ENCODE peak calls at places on chromosomes 11 and 22, in four cellular contexts. U is WERI-Rb-1, F is colonic mucosa, M is nephron progenitor cell. J is an unnamed sample.

GRCh38 chr22:46970411-46971123 is 208.1 kb downstream of the TBC1D22A start:
- DNase-seq in F (no peak), M (no peak), U (no peak), J (no peak)

GRCh38 chr11:73866586-73866996 is 10.1 kb downstream of the COA4 start:
- DNase-seq in F (no peak), U (peak), M (no peak), J (no peak)

GRCh38 chr11:10688401-10688800 is 5.2 kb downstream of the IRAG1 start:
- DNase-seq in F (no peak), M (no peak), U (peak), J (peak)

GRCh38 chr22:45836418-45836817 is 140.5 kb downstream of the WNT7B start:
- DNase-seq in U (no peak), F (no peak), M (no peak), J (no peak)

GRCh38 chr22:26143801-26144325 is 25.4 kb upstream of the SEZ6L start:
- DNase-seq in M (no peak), U (peak), F (no peak), J (no peak)

GRCh38 chr11:132062031-132062430 is 691.6 kb downstream of the NTM start:
- DNase-seq in F (no peak), M (no peak), U (no peak), J (no peak)

GRCh38 chr11:46335858-46336600 is 11.2 kb upstream of the DGKZ start:
- DNase-seq in U (no peak), M (no peak), F (no peak), J (no peak)

GRCh38 chr11:68450711-68451110 is 9.8 kb upstream of the PPP6R3 start:
- DNase-seq in M (no peak), F (no peak), U (no peak), J (no peak)

GRCh38 chr11:1193326-1194230 is 29.3 kb upstream of the MUC5B start:
- DNase-seq in F (no peak), U (no peak), M (no peak), J (no peak)

GRCh38 chr22:48952256-48953102 is 875.2 kb downstream of the BRD1 start:
- DNase-seq in M (no peak), F (peak), U (no peak), J (no peak)

GRCh38 chr11:103907548-103908455 is 128.6 kb upstream of the DDI1 start:
- DNase-seq in U (no peak), F (no peak), M (no peak), J (no peak)

GRCh38 chr22:36213596-36213995 is 12.0 kb upstream of the APOL4 start:
- DNase-seq in F (no peak), U (no peak), M (no peak), J (no peak)

GRCh38 chr11:60594998-60595637 is 79.9 kb downstream of the MS4A13 start:
- DNase-seq in M (no peak), F (no peak), U (peak), J (no peak)

GRCh38 chr11:115255006-115255762 is 249.0 kb downstream of the CADM1 start:
- DNase-seq in F (no peak), M (no peak), U (no peak), J (no peak)

GRCh38 chr11:46361283-46362145 is 14.3 kb downstream of the DGKZ start:
- DNase-seq in F (no peak), U (peak), M (peak), J (no peak)

GRCh38 chr11:399731-400211 is 5.8 kb downstream of the PKP3 start:
- DNase-seq in F (no peak), M (no peak), U (no peak), J (no peak)

GRCh38 chr11:22703040-22703439 is 36.6 kb downstream of the GAS2 start:
- DNase-seq in M (peak), U (no peak), F (peak), J (peak)

GRCh38 chr11:131511794-131512193 is 141.4 kb downstream of the NTM start:
- DNase-seq in M (peak), F (peak), U (peak), J (no peak)

GRCh38 chr11:79950172-79950571 is 509.3 kb upstream of the TENM4 start:
- DNase-seq in M (no peak), U (no peak), F (no peak), J (no peak)

GRCh38 chr11:11263238-11264030 is 89.6 kb downstream of the CSNK2A3 start:
- DNase-seq in U (no peak), F (no peak), M (peak), J (no peak)

DNA sequence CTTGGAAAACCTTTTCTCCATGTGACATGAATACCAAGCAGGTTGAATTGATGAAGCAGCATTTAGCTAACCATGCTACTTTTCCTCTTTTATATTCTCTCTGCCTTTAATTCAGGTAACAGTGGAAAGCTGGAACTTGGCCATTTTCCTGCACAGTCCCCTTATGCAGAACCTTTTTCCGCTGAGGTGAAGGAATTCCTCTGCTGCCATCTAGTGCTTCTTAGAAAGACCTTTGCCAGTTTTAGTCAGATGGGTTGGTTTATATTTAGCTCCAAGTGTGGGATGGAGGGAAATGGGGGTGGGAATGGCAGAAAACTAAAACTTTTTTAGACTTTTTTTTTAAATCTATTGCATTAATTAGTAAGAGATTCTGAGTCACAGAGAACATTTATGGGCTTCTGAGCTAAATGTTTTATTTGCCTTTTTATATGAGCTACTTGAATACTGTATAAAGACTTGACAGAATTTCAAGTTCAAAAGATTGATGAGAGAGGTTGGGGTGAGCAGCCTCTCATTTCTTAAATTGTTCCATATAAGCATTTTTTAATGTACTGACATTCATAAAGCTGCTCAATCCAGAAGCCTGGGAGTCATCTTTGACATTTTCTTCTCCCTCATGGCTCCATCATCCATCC is 153.9 kb upstream of the ZC3H12C start:
- DNase-seq in M (peak), F (peak), U (peak), J (peak)
- TF ChIP-seq CTCF in M (peak), F (peak), U (peak), J (peak)

GRCh38 chr11:123235117-123235686 is 40.2 kb upstream of the CLMP start:
- DNase-seq in M (peak), U (peak), F (peak), J (peak)
- TF ChIP-seq CTCF in M (peak), U (peak), F (peak), J (peak)

GRCh38 chr11:8871283-8871775 is 39.7 kb upstream of the AKIP1 start:
- DNase-seq in U (peak), F (peak), M (peak), J (peak)
- TF ChIP-seq CTCF in U (no peak), F (no peak), M (no peak), J (no peak)

DNA sequence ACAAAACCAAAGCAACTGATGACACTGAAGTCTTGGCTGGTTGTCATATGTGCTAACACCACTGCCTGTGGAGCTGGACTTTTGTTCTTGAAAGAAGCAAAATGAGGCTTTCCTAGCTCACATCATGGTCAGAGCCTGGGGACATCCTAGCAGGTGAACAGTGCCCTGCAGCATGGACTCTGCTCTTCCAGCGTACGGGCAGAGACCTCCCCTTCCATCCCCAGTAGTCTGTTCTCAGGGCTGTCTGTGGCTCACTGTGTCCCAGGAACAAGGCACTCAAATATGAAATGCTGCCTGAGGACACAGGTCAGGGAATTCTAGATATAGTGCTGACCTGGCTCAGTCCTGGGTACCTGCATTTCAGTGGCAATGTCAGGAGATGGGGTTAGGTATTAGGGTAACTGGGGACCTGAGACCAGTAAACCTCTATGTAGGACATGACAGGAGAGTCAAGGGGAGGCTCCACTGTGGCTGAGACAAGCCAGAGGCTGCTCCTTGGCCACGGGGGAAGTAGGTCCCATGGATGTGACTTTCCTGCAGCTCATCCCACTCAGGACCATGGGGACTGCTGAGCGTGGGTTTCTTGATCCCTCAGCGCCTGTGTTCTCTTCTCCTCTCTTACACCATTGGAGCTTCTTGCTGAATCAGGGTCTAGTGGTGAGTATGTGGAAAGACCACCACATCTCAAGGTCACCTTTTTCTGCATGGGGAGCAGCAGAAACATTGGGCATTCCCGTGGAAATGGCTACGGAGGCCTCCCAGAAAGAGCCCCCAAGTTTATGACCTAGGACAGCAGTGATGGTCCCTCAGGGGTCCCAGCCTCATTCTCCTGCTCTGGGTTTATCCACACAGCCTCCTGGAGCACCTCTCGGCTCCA is 80.1 kb downstream of the ZNF280B start:
- DNase-seq in U (no peak), M (no peak), F (no peak), J (no peak)
- TF ChIP-seq CTCF in U (no peak), M (no peak), F (no peak), J (no peak)

GRCh38 chr11:65907878-65908277 is 7.7 kb upstream of the FOSL1 start:
- DNase-seq in F (no peak), U (no peak), M (no peak), J (no peak)

GRCh38 chr11:65912840-65913239 is 6.0 kb downstream of the C11orf68 start:
- DNase-seq in U (no peak), F (no peak), M (no peak), J (no peak)

GRCh38 chr11:65915821-65916251 is 3.0 kb downstream of the C11orf68 start:
- DNase-seq in F (peak), U (no peak), M (no peak), J (peak)

GRCh38 chr11:65915101-65915820 is 3.6 kb downstream of the C11orf68 start:
- DNase-seq in F (no peak), M (no peak), U (peak), J (no peak)

DNA sequence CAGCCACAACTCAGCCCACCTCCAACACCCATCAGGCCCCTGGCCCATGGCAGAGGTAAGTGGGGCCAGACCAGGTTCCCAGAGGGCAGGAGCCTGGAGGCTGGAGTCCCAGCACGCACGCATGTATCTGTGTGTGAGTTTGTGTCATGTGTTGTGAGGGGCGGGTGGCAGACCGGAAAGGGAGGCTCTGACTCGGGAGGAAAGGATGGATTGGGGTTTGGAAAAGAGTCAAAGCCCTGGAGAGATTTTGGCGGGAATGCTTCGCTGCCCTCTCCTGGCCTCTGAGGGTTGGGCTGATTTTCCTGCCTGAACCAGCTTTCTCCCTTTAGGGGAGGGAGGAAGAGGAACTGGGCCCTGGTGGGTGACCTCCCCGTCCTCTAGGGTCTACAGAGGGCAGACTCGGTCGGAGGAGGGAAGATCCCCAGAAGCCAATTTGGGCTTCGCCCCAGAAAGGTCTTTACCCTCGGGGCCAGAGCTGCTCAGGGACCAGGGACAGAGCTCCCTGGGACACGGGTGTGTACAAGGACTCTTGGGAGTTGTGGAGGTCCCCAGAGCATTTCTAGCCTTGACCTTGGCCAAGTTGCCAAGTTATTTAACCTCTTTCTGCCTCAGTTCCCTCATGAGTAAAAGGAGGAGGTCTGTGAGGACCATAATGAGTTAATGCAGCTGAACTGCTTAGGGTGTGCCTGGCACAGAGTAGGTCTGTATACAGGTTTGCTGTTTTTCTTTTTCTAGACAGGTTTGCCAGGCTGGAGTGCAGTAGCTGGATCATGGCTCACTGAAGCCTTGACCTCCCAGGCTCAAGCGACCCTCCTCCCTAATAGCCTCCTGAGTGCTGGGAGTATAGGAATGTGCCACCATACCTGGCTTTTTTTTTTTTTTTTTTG is 6.9 kb downstream of the C11orf68 start:
- DNase-seq in M (peak), F (peak), U (peak), J (peak)
- TF ChIP-seq CTCF in M (no peak), F (no peak), U (peak), J (no peak)